ENCODE peak calls at places on chromosome 2, in five cellular contexts. L is A549, A is ovary, U is right lobe of liver, G is transverse colon. M is an unnamed sample.

GRCh38 chr2:207444756-207445155 is 85.0 kb upstream of the CREB1 start:
- DNase-seq in L (no peak), A (no peak), U (no peak), G (no peak), M (no peak)

GRCh38 chr2:111042772-111043771 is 77.6 kb upstream of the BCL2L11 start:
- DNase-seq in L (no peak), A (no peak), U (peak; percentile 43), G (no peak), M (no peak)

GRCh38 chr2:186059096-186059495 is 320.5 kb downstream of the FSIP2 start:
- DNase-seq in L (no peak), A (no peak), U (no peak), G (no peak), M (no peak)

GRCh38 chr2:199606193-199606780 is 148.5 kb upstream of the SATB2 start:
- DNase-seq in L (peak; percentile 12), A (no peak), U (no peak), G (no peak), M (no peak)

GRCh38 chr2:46538393-46538792 is 59.0 kb downstream of the TMEM247 start:
- DNase-seq in L (no peak), A (no peak), U (no peak), G (no peak), M (no peak)

GRCh38 chr2:20632446-20632990 is 18.4 kb downstream of the HS1BP3 start:
- DNase-seq in L (no peak), A (no peak), U (peak; percentile 12), G (no peak), M (no peak)

GRCh38 chr2:201204655-201205515 is 21.9 kb downstream of the CASP10 start:
- DNase-seq in L (no peak), A (no peak), U (no peak), G (no peak), M (no peak)

GRCh38 chr2:239756392-239757153 is 268.6 kb downstream of the NDUFA10 start:
- DNase-seq in L (no peak), A (no peak), U (peak; percentile 35), G (no peak), M (no peak)

GRCh38 chr2:239043326-239043725 is 195.4 kb downstream of the TWIST2 start:
- DNase-seq in L (no peak), A (no peak), U (no peak), G (no peak), M (no peak)

GRCh38 chr2:40384714-40385113 is 67.2 kb downstream of the SLC8A1 start:
- DNase-seq in L (no peak), A (no peak), U (no peak), G (no peak), M (no peak)

GRCh38 chr2:33893801-33894200 is 294.7 kb upstream of the FAM98A start:
- DNase-seq in L (no peak), A (no peak), U (no peak), G (no peak), M (no peak)

GRCh38 chr2:52879561-52879960 is 888.0 kb upstream of the CHAC2 start:
- DNase-seq in L (no peak), A (no peak), U (no peak), G (no peak), M (no peak)

GRCh38 chr2:25078171-25079049 is 36.5 kb downstream of the EFR3B start:
- DNase-seq in L (peak; percentile 88), A (no peak), U (no peak), G (no peak), M (peak; percentile 45)
- TF ChIP-seq POLR2A in L (no peak), A (no peak), U (no peak), G (no peak), M (no peak)

DNA sequence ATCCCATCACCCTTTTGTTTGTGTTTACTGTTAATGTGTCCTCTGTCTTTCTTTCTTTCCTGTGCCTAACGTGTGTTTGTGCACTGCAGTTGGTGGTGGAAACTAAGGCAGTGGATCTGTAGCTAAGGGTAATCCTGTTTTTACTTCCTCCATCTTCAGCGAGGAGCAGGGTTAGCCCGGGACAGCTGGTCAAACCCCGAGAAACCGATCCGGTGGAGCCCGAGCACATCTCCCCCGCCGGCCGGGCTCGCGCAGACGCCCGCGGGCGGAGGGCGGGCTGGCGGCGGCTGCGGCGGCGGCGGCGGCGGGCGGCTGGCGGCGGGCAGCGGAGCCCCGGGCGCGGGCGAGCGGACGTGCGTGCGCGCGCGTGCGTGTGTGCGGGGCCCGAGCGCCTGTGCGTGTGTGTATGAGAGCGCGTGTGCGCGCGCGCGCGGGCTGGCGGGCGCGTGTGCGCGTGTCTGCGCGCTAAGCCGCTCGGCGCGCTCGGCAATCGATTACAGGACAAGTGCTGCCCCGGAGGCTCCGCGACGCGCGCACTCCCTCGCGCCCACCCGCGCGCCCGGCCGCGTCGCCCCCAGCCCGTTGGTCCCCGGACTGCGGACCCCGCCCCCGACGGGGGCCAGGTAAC is at the start of gene IKZF2:
- DNase-seq in L (peak; percentile 31), A (peak; percentile 87), U (peak; percentile 91), G (peak; percentile 84), M (peak; percentile 85)
- TF ChIP-seq POLR2A in L (no peak), A (peak; percentile 50), U (peak; percentile 77), G (peak; percentile 39), M (peak; percentile 82)

DNA sequence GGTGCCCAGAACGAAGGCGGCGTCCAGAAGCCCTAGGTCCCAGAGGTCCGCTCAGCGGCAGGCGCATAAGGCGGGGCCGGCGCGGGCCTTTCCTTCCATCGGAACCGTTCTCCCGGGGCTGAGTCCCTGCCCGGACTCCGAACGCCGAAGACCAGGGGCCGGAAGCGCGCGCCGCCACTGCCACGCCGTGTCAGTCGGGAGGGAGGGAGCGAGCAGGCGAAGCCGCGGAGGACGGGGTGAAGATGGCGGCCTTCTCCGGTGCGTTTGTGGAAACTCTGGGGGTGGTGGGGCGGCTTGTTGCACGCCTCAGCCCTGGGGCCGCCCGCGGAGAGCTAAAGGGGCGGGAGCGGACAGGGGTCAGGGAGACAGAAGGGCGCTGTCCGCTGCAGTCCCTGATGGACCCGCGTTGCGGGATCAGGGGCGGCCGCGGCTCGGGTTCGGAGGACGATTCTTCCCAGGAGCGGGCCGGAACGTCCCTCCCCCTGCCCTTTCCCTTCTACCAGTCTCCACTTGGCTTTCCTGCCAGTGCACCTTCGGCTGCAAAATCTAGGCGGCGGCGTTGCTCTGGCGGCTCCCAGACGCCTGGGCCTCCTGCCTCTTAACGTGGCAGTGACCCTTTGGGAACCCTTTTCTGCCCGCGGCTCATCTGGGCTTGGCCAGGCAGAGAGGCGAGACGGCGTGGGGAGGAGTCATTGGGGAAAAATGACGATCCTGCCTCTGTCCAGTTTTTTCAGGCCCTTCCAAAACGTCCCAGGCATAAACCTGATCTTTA is at the start of gene DDX1:
- DNase-seq in L (peak; percentile 83), A (peak; percentile 89), U (peak; percentile 89), G (peak; percentile 87), M (peak; percentile 92)
- TF ChIP-seq POLR2A in L (peak; percentile 84), A (peak; percentile 66), U (peak; percentile 73), G (peak; percentile 81), M (peak; percentile 85)

GRCh38 chr2:191206613-191207471 is 38.4 kb upstream of the MYO1B start:
- DNase-seq in L (no peak), A (no peak), U (no peak), G (peak; percentile 10), M (no peak)
- TF ChIP-seq POLR2A in L (no peak), A (no peak), U (peak; percentile 19), G (peak; percentile 15), M (no peak)

DNA sequence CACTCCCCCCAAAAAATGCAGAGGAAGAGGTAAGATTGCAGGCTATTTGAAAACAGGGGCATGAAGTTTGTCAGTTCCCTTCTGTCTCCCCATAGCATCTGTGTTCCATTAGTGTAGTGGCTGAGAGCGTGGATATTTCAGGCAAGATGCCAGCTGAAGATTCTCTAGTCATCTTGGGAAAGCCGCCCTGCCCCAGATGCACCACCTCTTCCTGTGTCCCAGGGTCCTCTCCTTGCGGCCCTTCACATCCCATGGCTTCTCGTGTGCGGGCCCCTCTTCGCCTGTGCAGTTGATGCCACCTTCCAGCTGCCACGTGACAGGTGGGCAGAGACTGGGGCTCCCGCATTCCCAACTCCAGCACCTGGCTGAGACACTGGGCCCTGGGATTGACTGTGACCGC is 16.1 kb downstream of the TMEM127 start:
- DNase-seq in L (no peak), A (no peak), U (no peak), G (no peak), M (no peak)
- TF ChIP-seq POLR2A in L (no peak), A (no peak), U (no peak), G (no peak), M (no peak)

GRCh38 chr2:42812899-42813479 is 20.6 kb upstream of the HAAO start:
- DNase-seq in L (peak; percentile 55), A (no peak), U (no peak), G (no peak), M (no peak)
- TF ChIP-seq POLR2A in L (no peak), A (no peak), U (no peak), G (no peak), M (no peak)

DNA sequence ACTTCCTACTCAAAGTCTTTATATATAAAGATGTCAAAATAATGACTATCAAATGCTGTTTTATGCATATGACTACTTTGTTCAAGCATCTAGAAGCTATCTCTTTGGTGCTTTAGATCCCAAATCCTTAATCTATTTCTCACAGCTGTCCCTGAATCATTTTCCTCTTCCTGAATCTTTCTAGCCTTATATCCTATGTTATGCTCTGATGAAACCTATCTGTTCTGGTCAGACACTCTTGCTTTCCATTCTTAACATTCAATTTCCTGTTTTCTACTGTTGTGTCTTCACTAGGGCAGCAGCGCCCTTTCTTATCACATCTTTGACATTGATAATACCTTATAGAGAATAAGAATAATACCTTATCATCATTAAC is 6.3 kb upstream of the PARD3B start:
- DNase-seq in L (no peak), A (no peak), U (no peak), G (no peak), M (no peak)
- TF ChIP-seq POLR2A in L (no peak), A (no peak), U (no peak), G (no peak), M (no peak)